ENCODE peak calls at places on chromosomes 11 and 22, in ten cellular contexts. P is CD4-positive, alpha-beta T cell; X is cardiac muscle cell; L is endothelial cell of umbilical vein; M is B cell; S is MCF 10A; C is AG04450; Z is HL-60; N is nephron progenitor cell; E is mucosa of descending colon. A is an unnamed sample.

GRCh38 chr22:23383491-23384450 is 196.3 kb downstream of the IGLL1 start:
- DNase-seq in P (no peak), X (peak), L (no peak), M (no peak), S (no peak), C (no peak), Z (peak), N (peak), E (peak), A (no peak)

GRCh38 chr22:46537221-46537945 is at the start of gene CELSR1:
- DNase-seq in P (no peak), X (peak), L (no peak), M (no peak), S (peak), C (no peak), Z (peak), N (peak), E (no peak), A (peak)

GRCh38 chr22:26952654-26953379 is 295.4 kb downstream of the MIAT start:
- DNase-seq in P (no peak), X (no peak), L (no peak), M (no peak), S (no peak), C (no peak), Z (no peak), N (no peak), E (no peak), A (no peak)

GRCh38 chr22:23970816-23971482 is 3.3 kb downstream of the DDT start:
- DNase-seq in P (no peak), X (no peak), L (no peak), M (no peak), S (no peak), C (no peak), Z (no peak), N (no peak), E (no peak), A (no peak)

GRCh38 chr11:13761712-13762111 is 93.2 kb downstream of the FAR1 start:
- DNase-seq in P (no peak), X (peak), L (peak), M (no peak), S (no peak), C (no peak), Z (no peak), N (no peak), E (no peak), A (no peak)

GRCh38 chr22:46084376-46084775 is 66.0 kb upstream of the PPARA start:
- DNase-seq in P (peak), X (no peak), L (no peak), M (no peak), S (no peak), C (no peak), Z (no peak), N (no peak), E (peak), A (no peak)

GRCh38 chr11:75244052-75244814 is 3.7 kb downstream of the TPBGL start:
- DNase-seq in P (no peak), X (no peak), L (no peak), M (no peak), S (no peak), C (no peak), Z (no peak), N (no peak), E (no peak), A (no peak)

GRCh38 chr11:113470233-113470632 is 5.0 kb downstream of the DRD2 start:
- DNase-seq in P (no peak), X (no peak), L (no peak), M (no peak), S (no peak), C (no peak), Z (no peak), N (no peak), E (no peak), A (no peak)

GRCh38 chr22:35477911-35478582 is 62.6 kb upstream of the RASD2 start:
- DNase-seq in P (no peak), X (peak), L (peak), M (no peak), S (peak), C (peak), Z (peak), N (peak), E (peak), A (no peak)

GRCh38 chr11:35571703-35572102 is 46.3 kb upstream of the PAMR1 start:
- DNase-seq in P (no peak), X (no peak), L (no peak), M (no peak), S (no peak), C (no peak), Z (no peak), N (no peak), E (no peak), A (no peak)

GRCh38 chr11:47551086-47551485 is 1.8 kb downstream of the CELF1 start:
- DNase-seq in P (no peak), X (peak), L (peak), M (no peak), S (peak), C (no peak), Z (peak), N (no peak), E (no peak), A (no peak)

GRCh38 chr22:29946220-29946619 is 63.2 kb downstream of the MTMR3 start:
- DNase-seq in P (no peak), X (no peak), L (no peak), M (no peak), S (no peak), C (no peak), Z (no peak), N (no peak), E (no peak), A (no peak)

GRCh38 chr22:29947410-29948387 is 64.7 kb downstream of the MTMR3 start:
- DNase-seq in P (no peak), X (peak), L (peak), M (no peak), S (no peak), C (no peak), Z (no peak), N (no peak), E (no peak), A (no peak)

GRCh38 chr22:29951675-29952413 is 68.9 kb downstream of the MTMR3 start:
- DNase-seq in P (no peak), X (no peak), L (no peak), M (no peak), S (peak), C (no peak), Z (no peak), N (no peak), E (no peak), A (no peak)

GRCh38 chr22:29945435-29945834 is 62.5 kb downstream of the MTMR3 start:
- DNase-seq in P (no peak), X (no peak), L (no peak), M (no peak), S (no peak), C (no peak), Z (no peak), N (no peak), E (no peak), A (no peak)

DNA sequence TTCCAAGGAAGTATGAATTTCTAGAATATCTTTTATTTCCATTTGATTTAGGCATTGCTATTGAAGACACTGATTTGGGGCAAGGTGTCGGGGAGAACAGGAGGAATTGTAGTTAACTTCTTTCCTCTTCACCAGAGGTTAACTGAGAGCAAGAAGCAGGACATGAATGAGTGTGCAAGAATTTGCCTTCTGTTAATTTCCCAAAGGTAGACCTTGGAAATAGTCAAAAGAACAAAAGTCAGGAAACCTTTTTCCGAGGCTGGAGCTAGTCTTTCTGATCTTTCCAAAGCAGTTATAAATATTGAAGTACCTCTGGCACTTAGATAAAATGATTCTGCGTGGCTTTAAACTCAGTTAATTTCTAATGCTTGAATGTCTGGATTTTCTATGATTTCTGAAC is 66.9 kb downstream of the MTMR3 start:
- DNase-seq in P (no peak), X (no peak), L (no peak), M (no peak), S (no peak), C (no peak), Z (no peak), N (no peak), E (no peak), A (no peak)
- TF ChIP-seq CTCF in P (no peak), X (no peak), L (no peak), M (no peak), S (no peak), C (no peak), Z (no peak), N (no peak), E (no peak), A (no peak)

DNA sequence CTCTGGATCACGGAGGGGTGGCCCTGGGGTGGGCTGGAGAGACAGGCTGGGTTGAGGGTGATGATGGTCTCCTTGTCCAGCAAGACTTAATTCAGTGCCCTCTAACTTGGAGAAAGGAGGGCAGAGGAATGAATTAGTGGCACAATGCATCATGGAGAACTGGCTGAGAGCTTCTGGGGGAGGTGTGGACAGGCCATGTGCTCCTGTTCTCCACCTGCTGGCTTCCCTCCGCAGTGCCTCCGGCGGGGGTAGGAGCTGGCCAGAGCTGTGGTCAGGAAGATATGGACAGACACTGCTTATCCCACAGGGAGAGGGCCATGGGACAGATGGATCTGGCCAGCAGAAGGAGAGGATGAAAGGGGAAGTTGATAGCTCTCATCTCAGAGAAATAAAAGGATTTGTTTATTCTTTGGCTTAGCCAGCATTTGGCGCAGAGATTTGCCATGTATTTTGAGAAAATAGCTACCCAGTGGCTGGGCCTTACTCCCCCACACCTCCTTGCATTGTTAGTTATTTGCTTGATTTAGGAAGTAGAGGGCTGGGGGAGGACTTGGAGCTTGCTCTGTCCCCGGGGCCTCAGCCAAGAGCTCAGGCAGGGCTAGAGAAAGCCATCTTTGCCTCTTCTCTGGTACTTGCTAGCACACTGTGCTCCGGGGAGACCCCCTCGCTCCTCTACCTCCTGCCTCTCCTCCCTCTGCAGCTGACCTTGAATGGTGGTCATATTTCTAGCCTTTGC is 93.2 kb downstream of the SCN3B start:
- DNase-seq in P (no peak), X (peak), L (no peak), M (no peak), S (no peak), C (no peak), Z (no peak), N (peak), E (no peak), A (peak)
- TF ChIP-seq CTCF in P (no peak), X (peak), L (peak), M (no peak), S (no peak), C (peak), Z (no peak), N (peak), E (no peak), A (peak)

GRCh38 chr11:66734215-66734614 is 5.2 kb upstream of the SPTBN2 start:
- DNase-seq in P (no peak), X (no peak), L (no peak), M (no peak), S (no peak), C (no peak), Z (no peak), N (no peak), E (no peak), A (no peak)
- TF ChIP-seq CTCF in P (no peak), X (no peak), L (no peak), M (no peak), S (no peak), C (no peak), Z (no peak), N (no peak), E (no peak), A (no peak)

DNA sequence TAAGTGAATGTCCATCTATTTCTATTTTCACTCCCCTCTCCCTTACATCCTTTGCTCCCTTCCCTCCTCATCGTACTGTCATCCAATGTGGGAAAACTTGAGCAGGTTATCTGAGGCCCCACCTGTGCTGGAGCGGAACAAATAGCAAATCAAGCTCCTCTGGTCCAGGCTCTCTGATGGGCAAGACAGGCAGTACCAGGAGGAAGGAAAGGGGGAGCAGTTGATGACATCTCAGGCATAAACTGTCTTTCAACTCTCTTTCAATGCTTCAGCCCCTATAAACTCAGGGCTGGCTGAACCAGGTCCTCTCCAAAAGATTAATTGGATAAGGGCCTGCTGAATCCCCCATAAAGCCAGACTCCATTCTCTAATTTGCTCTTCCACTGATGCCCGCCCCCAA is 1.5 kb upstream of the CCKBR start:
- DNase-seq in P (no peak), X (no peak), L (no peak), M (no peak), S (no peak), C (no peak), Z (no peak), N (no peak), E (no peak), A (no peak)
- TF ChIP-seq CTCF in P (no peak), X (no peak), L (no peak), M (no peak), S (no peak), C (no peak), Z (no peak), N (no peak), E (no peak), A (no peak)

DNA sequence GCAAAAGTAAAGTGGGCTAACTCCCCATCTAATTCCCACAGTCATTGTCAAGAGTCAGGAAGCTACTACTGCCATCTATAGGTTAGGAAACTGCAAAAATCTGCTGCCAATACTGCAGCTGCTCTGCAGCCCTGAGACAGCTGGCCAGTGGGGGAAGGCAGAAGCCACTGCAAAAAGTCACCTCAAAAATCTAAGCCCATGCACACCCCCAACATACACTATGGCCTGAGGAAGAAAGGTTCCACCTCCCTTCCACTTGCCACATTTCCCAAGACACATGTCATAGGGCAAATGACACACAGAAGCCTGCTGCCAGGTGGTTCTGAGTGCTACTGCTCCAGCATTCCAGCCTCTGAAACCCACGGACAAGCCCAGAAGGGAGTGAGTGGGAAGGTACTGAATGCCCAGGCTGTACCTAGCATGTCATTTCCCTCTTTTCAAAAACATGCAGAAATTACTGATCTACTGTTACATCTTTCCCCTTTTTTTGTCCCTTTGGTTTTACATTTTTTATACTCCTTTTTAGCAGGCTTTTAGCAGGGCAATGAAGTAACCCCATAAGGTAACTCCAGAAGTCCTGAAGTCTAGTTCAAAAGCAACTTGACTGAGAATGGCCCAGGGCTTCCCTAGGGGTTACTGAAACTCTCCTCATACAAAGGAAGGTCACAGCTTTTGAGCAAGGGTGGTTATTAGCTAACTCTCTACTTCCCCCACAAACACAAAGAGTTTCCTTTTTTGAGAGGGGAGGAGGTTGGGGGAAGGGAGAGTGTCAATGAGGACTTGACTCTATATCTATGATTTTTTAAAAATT is 36.8 kb downstream of the DGCR2 start:
- DNase-seq in P (no peak), X (peak), L (peak), M (peak), S (peak), C (no peak), Z (peak), N (no peak), E (no peak), A (no peak)
- TF ChIP-seq CTCF in P (no peak), X (peak), L (peak), M (no peak), S (peak), C (peak), Z (peak), N (peak), E (no peak), A (peak)

DNA sequence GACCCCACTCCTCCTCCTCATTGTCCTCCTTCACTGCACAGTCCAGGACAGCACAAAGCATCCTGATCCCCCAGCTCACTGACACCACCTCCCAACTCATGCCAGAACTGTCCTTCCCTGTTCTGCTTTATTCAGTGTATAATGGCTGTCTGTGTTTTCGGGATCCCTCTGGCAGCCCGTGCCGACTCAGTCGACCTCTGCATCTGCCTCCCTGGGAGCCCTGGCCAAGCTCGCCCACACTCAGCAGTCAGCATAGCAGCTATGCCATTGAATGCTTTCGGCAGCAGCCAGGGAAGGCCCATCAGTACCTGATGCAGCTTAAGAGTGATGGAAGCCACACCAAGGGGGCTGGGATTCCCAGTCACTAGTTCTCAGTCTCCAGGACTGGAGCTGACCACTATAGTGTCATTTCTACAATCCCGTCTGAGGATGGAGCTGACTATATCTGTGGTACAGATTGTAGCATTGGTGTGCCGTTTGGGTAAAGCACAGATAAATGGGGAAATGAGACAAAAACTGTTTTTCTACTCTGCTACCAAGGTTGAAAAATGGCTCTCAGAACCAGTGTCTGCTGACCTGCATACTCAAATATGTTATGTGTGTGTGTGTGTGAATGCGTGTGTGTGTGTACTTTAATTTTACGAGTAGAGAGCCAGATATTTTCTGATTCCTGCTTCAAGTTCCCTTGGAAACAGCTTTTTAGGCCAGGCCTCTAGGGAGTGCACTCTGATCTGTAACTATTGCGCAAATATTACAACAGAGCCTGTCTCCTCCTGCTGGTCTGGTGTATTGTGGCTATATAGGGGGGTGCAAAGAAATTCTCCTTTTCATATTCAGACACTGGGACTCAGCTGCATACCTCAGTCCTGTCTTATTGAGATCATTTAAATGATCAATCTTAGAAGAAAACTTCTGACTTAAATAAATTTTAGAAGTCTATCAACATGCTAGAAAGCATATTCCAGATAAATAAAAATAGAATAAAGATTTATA is 78.8 kb upstream of the TOP3B start:
- DNase-seq in P (no peak), X (peak), L (no peak), M (no peak), S (peak), C (no peak), Z (peak), N (no peak), E (no peak), A (no peak)
- TF ChIP-seq CTCF in P (no peak), X (peak), L (no peak), M (no peak), S (peak), C (peak), Z (no peak), N (no peak), E (no peak), A (no peak)

GRCh38 chr11:119481667-119482400 is 58.9 kb upstream of the THY1 start:
- DNase-seq in P (no peak), X (no peak), L (no peak), M (peak), S (no peak), C (no peak), Z (no peak), N (peak), E (no peak), A (no peak)
- TF ChIP-seq CTCF in P (peak), X (no peak), L (no peak), M (peak), S (no peak), C (no peak), Z (no peak), N (no peak), E (no peak), A (no peak)

GRCh38 chr11:520428-521178 is 13.6 kb upstream of the RNH1 start:
- DNase-seq in P (no peak), X (no peak), L (no peak), M (no peak), S (no peak), C (no peak), Z (no peak), N (no peak), E (peak), A (no peak)
- TF ChIP-seq CTCF in P (no peak), X (peak), L (peak), M (no peak), S (no peak), C (no peak), Z (no peak), N (no peak), E (no peak), A (no peak)